ENCODE peak calls at places on chromosomes 4 and X, in five cellular contexts. X is SK-N-SH, L is A549, D is HCT116, A is GM12878. B is an unnamed sample.

GRCh38 chr4:53974561-53974960 is 89.8 kb downstream of the CHIC2 start:
- DNase-seq in X (no peak), L (no peak), D (no peak), A (no peak), B (no peak)

GRCh38 chr4:156188596-156188995 is 234.9 kb upstream of the CTSO start:
- DNase-seq in X (no peak), L (no peak), D (no peak), A (no peak), B (no peak)

GRCh38 chr4:177265729-177266128 is 43.9 kb upstream of the NEIL3 start:
- DNase-seq in X (no peak), L (peak; percentile 2), D (no peak), A (no peak), B (no peak)

GRCh38 chrX:39815621-39816020 is 282.1 kb downstream of the BCOR start:
- DNase-seq in X (no peak), L (no peak), D (no peak), A (no peak), B (no peak)

GRCh38 chrX:10030570-10030969 is 63.4 kb downstream of the CLDN34 start:
- DNase-seq in X (no peak), L (peak; percentile 92), D (no peak), A (no peak), B (no peak)

GRCh38 chr4:2804449-2804972 is 11.6 kb downstream of the SH3BP2 start:
- DNase-seq in X (no peak), L (no peak), D (no peak), A (no peak), B (no peak)

GRCh38 chr4:57073559-57073958 is 36.6 kb downstream of the IGFBP7 start:
- DNase-seq in X (no peak), L (no peak), D (no peak), A (no peak), B (no peak)

GRCh38 chr4:39032218-39033085 is at the start of gene TMEM156:
- DNase-seq in X (no peak), L (peak; percentile 78), D (no peak), A (peak; percentile 82), B (no peak)

GRCh38 chrX:146054311-146054710 is 236.7 kb downstream of the SLITRK2 start:
- DNase-seq in X (no peak), L (no peak), D (no peak), A (no peak), B (no peak)

GRCh38 chr4:163157157-163157556 is 9.5 kb downstream of the NAF1 start:
- DNase-seq in X (no peak), L (no peak), D (no peak), A (no peak), B (no peak)

GRCh38 chr4:123386608-123387007 is 10.0 kb upstream of the SPRY1 start:
- DNase-seq in X (no peak), L (no peak), D (no peak), A (no peak), B (no peak)
- TF ChIP-seq REST in X (no peak), L (no peak), D (no peak), A (no peak), B (no peak)

GRCh38 chrX:41720125-41720780 is 3.7 kb upstream of the GPR82 start:
- DNase-seq in X (no peak), L (no peak), D (no peak), A (peak; percentile 51), B (no peak)
- H3K4me1 ChIP-seq in X (no peaks in the 10 kb centered on the region), L (peaks cover 3% of the 10 kb centered on the region), D (no peaks in the 10 kb centered on the region), A (peaks cover 28% of the 10 kb centered on the region), B (no peaks in the 10 kb centered on the region)

GRCh38 chrX:153460826-153461225 is 9.6 kb downstream of the HAUS7 start:
- DNase-seq in X (peak; percentile 83), L (peak; percentile 62), D (no peak), A (no peak), B (no peak)
- TF ChIP-seq REST in X (no peak), L (no peak), D (no peak), A (no peak), B (no peak)

GRCh38 chrX:33160273-33160672 is 51.1 kb downstream of the DMD start:
- DNase-seq in X (no peak), L (no peak), D (no peak), A (no peak), B (no peak)

GRCh38 chrX:33161829-33162228 is 49.5 kb downstream of the DMD start:
- DNase-seq in X (no peak), L (no peak), D (no peak), A (no peak), B (no peak)

DNA sequence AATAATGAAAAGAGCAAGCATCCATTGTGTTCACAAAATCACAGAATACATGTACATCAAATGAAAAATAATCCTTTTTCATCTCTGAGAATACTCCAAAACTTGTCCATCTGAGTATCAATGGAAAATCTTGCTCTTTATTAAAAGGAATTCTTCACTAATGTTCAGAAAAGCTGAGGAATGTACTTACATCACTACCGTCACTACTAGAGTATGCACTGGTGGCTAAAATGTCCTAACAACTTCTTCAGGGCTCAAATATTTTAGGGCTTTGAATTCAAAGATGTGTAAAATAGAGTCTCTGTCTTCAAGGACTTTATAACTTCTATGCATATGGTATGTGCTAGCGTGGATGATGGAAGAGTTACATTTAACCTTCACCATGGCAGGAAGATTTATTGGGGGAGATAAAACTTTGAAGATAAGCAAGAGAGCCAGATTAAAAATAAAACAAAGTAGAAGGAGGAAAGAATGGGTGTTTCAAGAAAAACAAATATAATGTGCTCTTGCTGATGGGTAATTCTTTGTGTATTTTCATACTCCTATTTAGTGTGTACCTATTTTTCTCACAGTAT is 55.1 kb downstream of the DMD start:
- DNase-seq in X (no peak), L (no peak), D (no peak), A (no peak), B (no peak)
- H3K4me1 ChIP-seq in X (no peaks in the 10 kb centered on the region), L (no peaks in the 10 kb centered on the region), D (no peaks in the 10 kb centered on the region), A (no peaks in the 10 kb centered on the region), B (no peaks in the 10 kb centered on the region)

GRCh38 chr4:87270144-87270543 is 49.7 kb upstream of the KLHL8 start:
- DNase-seq in X (peak; percentile 39), L (peak; percentile 51), D (peak; percentile 39), A (no peak), B (no peak)
- TF ChIP-seq REST in X (no peak), L (no peak), D (no peak), A (no peak), B (no peak)